ENCODE peak calls at places on chromosomes 3 and 15, in six cellular contexts. W, P, G, A, J and B are unnamed samples.

GRCh38 chr3:161081675-161082462 is 23.3 kb downstream of the B3GALNT1 start:
- DNase-seq in W (no peak), P (no peak), G (no peak), A (no peak), J (no peak), B (no peak)

GRCh38 chr15:39195988-39196486 is 384.8 kb upstream of the THBS1 start:
- DNase-seq in W (no peak), P (no peak), G (no peak), A (no peak), J (no peak), B (no peak)

GRCh38 chr15:39283531-39283930 is 297.3 kb upstream of the THBS1 start:
- DNase-seq in W (no peak), P (no peak), G (no peak), A (no peak), J (no peak), B (no peak)

GRCh38 chr15:35557544-35557943 is 11.6 kb upstream of the DPH6 start:
- DNase-seq in W (no peak), P (no peak), G (no peak), A (no peak), J (no peak), B (no peak)

GRCh38 chr3:36957862-36958686 is 13.2 kb upstream of the TRANK1 start:
- DNase-seq in W (no peak), P (no peak), G (no peak), A (no peak), J (no peak), B (no peak)

GRCh38 chr3:62228467-62228866 is 144.9 kb downstream of the FEZF2 start:
- DNase-seq in W (no peak), P (no peak), G (no peak), A (no peak), J (no peak), B (no peak)

GRCh38 chr3:172449468-172450149 is 1.4 kb upstream of the GHSR start:
- DNase-seq in W (no peak), P (no peak), G (peak), A (no peak), J (no peak), B (no peak)

GRCh38 chr3:124277516-124277890 is 285.6 kb upstream of the ROPN1 start:
- DNase-seq in W (no peak), P (peak), G (no peak), A (no peak), J (no peak), B (no peak)

GRCh38 chr3:30245805-30246622 is 360.4 kb upstream of the TGFBR2 start:
- DNase-seq in W (no peak), P (no peak), G (no peak), A (no peak), J (no peak), B (no peak)

GRCh38 chr3:129026728-129027543 is 25.8 kb downstream of the EFCC1 start:
- DNase-seq in W (peak), P (peak), G (peak), A (peak), J (peak), B (peak)

GRCh38 chr3:40020689-40021088 is 211.3 kb downstream of the MYRIP start:
- DNase-seq in W (no peak), P (no peak), G (no peak), A (no peak), J (no peak), B (no peak)

GRCh38 chr3:14494973-14495300 is 45.2 kb downstream of the GRIP2 start:
- DNase-seq in W (no peak), P (no peak), G (no peak), A (no peak), J (no peak), B (no peak)

GRCh38 chr3:17032407-17033034 is 147.8 kb downstream of the PLCL2 start:
- DNase-seq in W (no peak), P (no peak), G (no peak), A (peak), J (no peak), B (no peak)

GRCh38 chr3:166809520-166809919 is 570.6 kb downstream of the ZBBX start:
- DNase-seq in W (no peak), P (no peak), G (no peak), A (no peak), J (no peak), B (no peak)

GRCh38 chr3:5298453-5298852 is 110.9 kb downstream of the EDEM1 start:
- DNase-seq in W (no peak), P (no peak), G (no peak), A (no peak), J (no peak), B (no peak)

GRCh38 chr3:50559702-50560101 is 7.8 kb downstream of the C3orf18 start:
- DNase-seq in W (no peak), P (peak), G (no peak), A (no peak), J (no peak), B (no peak)

GRCh38 chr15:87369269-87369668 is 887.3 kb downstream of the NTRK3 start:
- DNase-seq in W (no peak), P (no peak), G (no peak), A (no peak), J (no peak), B (no peak)

GRCh38 chr3:182092662-182093262 is 381.0 kb downstream of the SOX2 start:
- DNase-seq in W (no peak), P (no peak), G (no peak), A (peak), J (no peak), B (no peak)

GRCh38 chr15:50786871-50787270 is 21.4 kb upstream of the SPPL2A start:
- DNase-seq in W (no peak), P (no peak), G (no peak), A (no peak), J (no peak), B (no peak)

GRCh38 chr3:114290911-114291901 is 2.6 kb upstream of the TIGIT start:
- DNase-seq in W (peak), P (peak), G (peak), A (peak), J (no peak), B (peak)

GRCh38 chr3:50627407-50628051 is 10.6 kb downstream of the MAPKAPK3 start:
- DNase-seq in W (no peak), P (peak), G (peak), A (no peak), J (no peak), B (no peak)

GRCh38 chr3:192068464-192069254 is 607.7 kb downstream of the PYDC2 start:
- DNase-seq in W (no peak), P (no peak), G (no peak), A (no peak), J (no peak), B (no peak)

GRCh38 chr15:64009798-64010241 is 36.5 kb downstream of the DAPK2 start:
- DNase-seq in W (peak), P (no peak), G (no peak), A (no peak), J (no peak), B (no peak)

GRCh38 chr3:13004376-13004775 is 68.9 kb downstream of the IQSEC1 start:
- DNase-seq in W (no peak), P (no peak), G (no peak), A (no peak), J (no peak), B (no peak)

GRCh38 chr15:51849866-51850265 is 20.4 kb downstream of the TMOD3 start:
- DNase-seq in W (no peak), P (no peak), G (no peak), A (no peak), J (no peak), B (no peak)

GRCh38 chr3:60025071-60026055 is 975.5 kb upstream of the CFAP20DC start:
- DNase-seq in W (no peak), P (no peak), G (no peak), A (no peak), J (no peak), B (no peak)

GRCh38 chr15:53787349-53787748 is 27.9 kb upstream of the WDR72 start:
- DNase-seq in W (no peak), P (no peak), G (no peak), A (no peak), J (no peak), B (no peak)

GRCh38 chr15:41746802-41747201 is 27.5 kb upstream of the MAPKBP1 start:
- DNase-seq in W (no peak), P (no peak), G (no peak), A (no peak), J (no peak), B (no peak)

GRCh38 chr3:150945226-150945625 is 27.3 kb downstream of the CLRN1 start:
- DNase-seq in W (no peak), P (no peak), G (no peak), A (no peak), J (no peak), B (no peak)

GRCh38 chr15:100764778-100765457 is 114.7 kb upstream of the ALDH1A3 start:
- DNase-seq in W (no peak), P (no peak), G (peak), A (no peak), J (no peak), B (no peak)

GRCh38 chr3:51720292-51721061 is 13.6 kb downstream of the GRM2 start:
- DNase-seq in W (no peak), P (no peak), G (no peak), A (no peak), J (no peak), B (no peak)

GRCh38 chr3:140599496-140599895 is 78.4 kb upstream of the TRIM42 start:
- DNase-seq in W (no peak), P (no peak), G (no peak), A (no peak), J (no peak), B (no peak)

GRCh38 chr3:100777271-100777670 is 68.0 kb downstream of the TFG start:
- DNase-seq in W (no peak), P (no peak), G (no peak), A (no peak), J (no peak), B (no peak)

GRCh38 chr15:88804257-88804656 is 1.0 kb downstream of the ACAN start:
- DNase-seq in W (no peak), P (no peak), G (no peak), A (no peak), J (no peak), B (no peak)

GRCh38 chr15:76360416-76360815 is 23.8 kb downstream of the ISL2 start:
- DNase-seq in W (no peak), P (no peak), G (no peak), A (no peak), J (no peak), B (no peak)

GRCh38 chr15:87648278-87648677 is 608.3 kb downstream of the NTRK3 start:
- DNase-seq in W (no peak), P (no peak), G (no peak), A (no peak), J (no peak), B (no peak)

GRCh38 chr15:60835974-60836373 is 357.0 kb upstream of the ICE2 start:
- DNase-seq in W (no peak), P (no peak), G (no peak), A (no peak), J (no peak), B (no peak)